ENCODE peak calls at places on chromosomes 1 and 21, in four cellular contexts. V, E, L and A are unnamed samples.

GRCh38 chr1:145782166-145783099 is 41.5 kb downstream of the RNF115 start:
- DNase-seq in V (peak), E (no peak), L (no peak), A (no peak)

GRCh38 chr1:235199441-235199840 is 38.4 kb upstream of the RBM34 start:
- DNase-seq in V (no peak), E (no peak), L (no peak), A (no peak)

GRCh38 chr1:88029142-88029541 is 654.9 kb upstream of the PKN2 start:
- DNase-seq in V (no peak), E (no peak), L (no peak), A (no peak)

GRCh38 chr1:21262282-21263051 is 27.8 kb downstream of the ECE1 start:
- DNase-seq in V (peak), E (no peak), L (no peak), A (peak)

GRCh38 chr1:166699613-166700012 is 139.7 kb upstream of the POGK start:
- DNase-seq in V (no peak), E (no peak), L (no peak), A (no peak)

GRCh38 chr1:177082855-177083741 is 81.4 kb downstream of the ASTN1 start:
- DNase-seq in V (no peak), E (no peak), L (no peak), A (no peak)

GRCh38 chr1:93629101-93630059 is 52.3 kb downstream of the BCAR3 start:
- DNase-seq in V (peak), E (no peak), L (peak), A (no peak)

GRCh38 chr1:112501810-112502641 is 6.7 kb upstream of the WNT2B start:
- DNase-seq in V (peak), E (peak), L (peak), A (peak)

GRCh38 chr1:32900956-32901822 is at the start of gene TMEM54:
- DNase-seq in V (peak), E (peak), L (no peak), A (peak)

GRCh38 chr1:32742956-32743355 is 40.4 kb upstream of the SYNC start:
- DNase-seq in V (no peak), E (no peak), L (no peak), A (no peak)

GRCh38 chr1:4023678-4024077 is 123.6 kb upstream of the C1orf174 start:
- DNase-seq in V (no peak), E (no peak), L (no peak), A (no peak)

GRCh38 chr1:47710075-47711071 is 272.5 kb downstream of the FOXD2 start:
- DNase-seq in V (peak), E (peak), L (peak), A (peak)

GRCh38 chr21:41751621-41752020 is 15.2 kb downstream of the RIPK4 start:
- DNase-seq in V (no peak), E (no peak), L (no peak), A (no peak)

GRCh38 chr21:39774252-39774651 is 29.3 kb downstream of the IGSF5 start:
- DNase-seq in V (no peak), E (no peak), L (no peak), A (no peak)

GRCh38 chr1:6691507-6691906 is 10.1 kb downstream of the DNAJC11 start:
- DNase-seq in V (no peak), E (no peak), L (no peak), A (no peak)

GRCh38 chr1:47188901-47189785 is 693 bp downstream of the PDZK1IP1 start:
- DNase-seq in V (no peak), E (peak), L (peak), A (no peak)

GRCh38 chr1:27491748-27492700 is 2.1 kb upstream of the WASF2 start:
- DNase-seq in V (no peak), E (no peak), L (no peak), A (peak)

GRCh38 chr1:154863702-154864174 is 6.3 kb downstream of the KCNN3 start:
- DNase-seq in V (peak), E (no peak), L (peak), A (no peak)

GRCh38 chr1:53390261-53390660 is 62.4 kb upstream of the LRP8 start:
- DNase-seq in V (no peak), E (no peak), L (no peak), A (no peak)

GRCh38 chr1:226882187-226882586 is 11.8 kb downstream of the PSEN2 start:
- DNase-seq in V (no peak), E (no peak), L (no peak), A (no peak)

GRCh38 chr21:34807881-34808568 is 139.2 kb downstream of the CLIC6 start:
- DNase-seq in V (peak), E (no peak), L (peak), A (no peak)

GRCh38 chr1:22332795-22333499 is 118.7 kb upstream of the ZBTB40 start:
- DNase-seq in V (no peak), E (no peak), L (no peak), A (no peak)

GRCh38 chr1:8631163-8631562 is 186.3 kb downstream of the RERE start:
- DNase-seq in V (no peak), E (no peak), L (no peak), A (no peak)

GRCh38 chr1:68384872-68385390 is 64.8 kb downstream of the RPE65 start:
- DNase-seq in V (peak), E (no peak), L (no peak), A (no peak)

GRCh38 chr1:246690100-246690499 is 34.1 kb upstream of the SCCPDH start:
- DNase-seq in V (no peak), E (no peak), L (no peak), A (no peak)

GRCh38 chr1:201982923-201983805 is 716 bp downstream of the RNPEP start:
- DNase-seq in V (peak), E (peak), L (peak), A (peak)

GRCh38 chr1:232014941-232015340 is 388.4 kb downstream of the DISC1 start:
- DNase-seq in V (no peak), E (no peak), L (no peak), A (no peak)

GRCh38 chr1:101198842-101199636 is 37.8 kb upstream of the S1PR1 start:
- DNase-seq in V (no peak), E (no peak), L (peak), A (no peak)

GRCh38 chr1:67336157-67336556 is 28.5 kb downstream of the IL12RB2 start:
- DNase-seq in V (no peak), E (no peak), L (peak), A (no peak)

GRCh38 chr21:42456457-42456856 is 39.6 kb downstream of the RSPH1 start:
- DNase-seq in V (no peak), E (no peak), L (peak), A (no peak)

GRCh38 chr1:44801491-44802305 is 1.5 kb downstream of the PLK3 start:
- DNase-seq in V (no peak), E (no peak), L (no peak), A (peak)